ENCODE peak calls at places on chromosome 1, in five cellular contexts. F is fibroblast of lung, Z is left cardiac atrium, U is NCI-H1105, V is body of pancreas. A is an unnamed sample.

GRCh38 chr1:219659682-219660081 is 46.8 kb upstream of the ZC3H11B start:
- DNase-seq in U (no peak), Z (no peak), V (no peak), F (peak), A (no peak)

GRCh38 chr1:218460367-218460766 is 115.2 kb downstream of the TGFB2 start:
- DNase-seq in Z (no peak), U (no peak), V (no peak), F (peak), A (no peak)

GRCh38 chr1:26276432-26276838 is 3.5 kb upstream of the SH3BGRL3 start:
- DNase-seq in U (no peak), V (peak), F (no peak), Z (no peak), A (no peak)

GRCh38 chr1:12203216-12204007 is 26.4 kb upstream of the VPS13D start:
- DNase-seq in F (no peak), V (no peak), Z (no peak), U (no peak), A (no peak)

GRCh38 chr1:233254039-233254362 is 41.5 kb downstream of the PCNX2 start:
- DNase-seq in U (no peak), F (no peak), Z (no peak), V (no peak), A (no peak)

GRCh38 chr1:229249854-229250644 is 20.9 kb upstream of the RAB4A start:
- DNase-seq in V (no peak), U (no peak), F (no peak), Z (no peak), A (no peak)

GRCh38 chr1:34452451-34452850 is 275.7 kb downstream of the C1orf94 start:
- DNase-seq in F (no peak), V (no peak), U (no peak), Z (no peak), A (no peak)

GRCh38 chr1:19925342-19926070 is 2.1 kb upstream of the PLA2G2E start:
- DNase-seq in V (no peak), Z (no peak), F (peak), U (no peak), A (no peak)

GRCh38 chr1:15540201-15540600 is 13.6 kb downstream of the DNAJC16 start:
- DNase-seq in U (no peak), F (peak), V (no peak), Z (no peak), A (no peak)

GRCh38 chr1:28172690-28173150 is 3.8 kb downstream of the PTAFR start:
- DNase-seq in F (peak), V (peak), Z (no peak), U (no peak), A (peak)

GRCh38 chr1:214491468-214492120 is 59.8 kb downstream of the PTPN14 start:
- DNase-seq in Z (no peak), U (no peak), V (no peak), F (no peak), A (no peak)

GRCh38 chr1:192958871-192959270 is 100.3 kb downstream of the UCHL5 start:
- DNase-seq in F (peak), U (no peak), V (no peak), Z (no peak), A (no peak)

GRCh38 chr1:226523646-226524406 is 24.7 kb upstream of the STUM start:
- DNase-seq in V (no peak), Z (no peak), U (no peak), F (no peak), A (no peak)

GRCh38 chr1:28776341-28776740 is 35.6 kb upstream of the OPRD1 start:
- DNase-seq in V (no peak), Z (no peak), U (no peak), F (no peak), A (no peak)

GRCh38 chr1:150876111-150876434 is 326 bp downstream of the ARNT start:
- DNase-seq in Z (no peak), V (no peak), U (peak), F (peak), A (no peak)

GRCh38 chr1:50132495-50132894 is 23.8 kb downstream of the ELAVL4 start:
- DNase-seq in F (no peak), U (no peak), V (no peak), Z (no peak), A (no peak)

A was measured in GM10248.